ENCODE peak calls at places on chromosomes 7 and 10, in five cellular contexts. One of them, this sample, is unnamed.
A peak's percentile ranks its signal among the peaks of the same experiment; 100 is the strongest.

GRCh38 chr10:67863094-67863493 is 21.4 kb upstream of the SIRT1 start:
- DNase-seq in cardiac muscle cell: no peak
- DNase-seq in HepG2: no peak
- DNase-seq in AG10803: no peak
- DNase-seq in fibroblast of pulmonary artery: no peak
- DNase-seq in this sample: no peak

GRCh38 chr7:64999165-65000004 is 7.1 kb downstream of the ERV3-1 start:
- DNase-seq in AG10803: peak; percentile 11
- DNase-seq in HepG2: peak; percentile 98
- DNase-seq in cardiac muscle cell: no peak
- DNase-seq in fibroblast of pulmonary artery: peak; percentile 88
- DNase-seq in this sample: peak; percentile 38

GRCh38 chr10:14060320-14061070 is 270.2 kb downstream of the FRMD4A start:
- DNase-seq in cardiac muscle cell: peak; percentile 24
- DNase-seq in HepG2: no peak
- DNase-seq in fibroblast of pulmonary artery: no peak
- DNase-seq in AG10803: no peak
- DNase-seq in this sample: peak; percentile 50

GRCh38 chr7:134766779-134767566 is 12.5 kb upstream of the CALD1 start:
- DNase-seq in cardiac muscle cell: no peak
- DNase-seq in HepG2: peak; percentile 7
- DNase-seq in AG10803: peak; percentile 61
- DNase-seq in fibroblast of pulmonary artery: peak; percentile 54
- DNase-seq in this sample: no peak

GRCh38 chr7:100472854-100473499 is 6.0 kb downstream of the TSC22D4 start:
- DNase-seq in HepG2: no peak
- DNase-seq in AG10803: peak; percentile 32
- DNase-seq in fibroblast of pulmonary artery: peak; percentile 79
- DNase-seq in cardiac muscle cell: no peak
- DNase-seq in this sample: no peak

GRCh38 chr7:605661-606450 is 86.2 kb upstream of the PDGFA start:
- DNase-seq in fibroblast of pulmonary artery: no peak
- DNase-seq in HepG2: peak; percentile 15
- DNase-seq in AG10803: no peak
- DNase-seq in cardiac muscle cell: no peak
- DNase-seq in this sample: no peak

GRCh38 chr10:10092581-10092980 is 925.1 kb upstream of the CELF2 start:
- DNase-seq in cardiac muscle cell: peak; percentile 64
- DNase-seq in HepG2: no peak
- DNase-seq in AG10803: peak; percentile 4
- DNase-seq in fibroblast of pulmonary artery: peak; percentile 53
- DNase-seq in this sample: no peak

GRCh38 chr7:132221356-132221755 is 354.9 kb downstream of the PLXNA4 start:
- DNase-seq in fibroblast of pulmonary artery: no peak
- DNase-seq in HepG2: no peak
- DNase-seq in AG10803: no peak
- DNase-seq in cardiac muscle cell: no peak
- DNase-seq in this sample: no peak

GRCh38 chr10:123573236-123574147 is 92.7 kb upstream of the GPR26 start:
- DNase-seq in AG10803: peak; percentile 9
- DNase-seq in fibroblast of pulmonary artery: peak; percentile 6
- DNase-seq in HepG2: peak; percentile 36
- DNase-seq in cardiac muscle cell: peak; percentile 63
- DNase-seq in this sample: peak; percentile 19

GRCh38 chr10:10796061-10796773 is 221.5 kb upstream of the CELF2 start:
- DNase-seq in HepG2: no peak
- DNase-seq in cardiac muscle cell: no peak
- DNase-seq in fibroblast of pulmonary artery: peak; percentile 73
- DNase-seq in AG10803: peak; percentile 26
- DNase-seq in this sample: no peak

GRCh38 chr7:27677912-27678612 is 15.4 kb upstream of the HIBADH start:
- DNase-seq in fibroblast of pulmonary artery: peak; percentile 92
- DNase-seq in AG10803: peak; percentile 96
- DNase-seq in HepG2: peak; percentile 83
- DNase-seq in cardiac muscle cell: no peak
- DNase-seq in this sample: no peak

GRCh38 chr10:63068246-63068645 is 64.9 kb upstream of the NRBF2 start:
- DNase-seq in fibroblast of pulmonary artery: peak; percentile 69
- DNase-seq in AG10803: peak; percentile 16
- DNase-seq in cardiac muscle cell: no peak
- DNase-seq in HepG2: no peak
- DNase-seq in this sample: no peak

GRCh38 chr7:727104-727805 is at the start of gene PRKAR1B:
- DNase-seq in fibroblast of pulmonary artery: no peak
- DNase-seq in cardiac muscle cell: no peak
- DNase-seq in HepG2: no peak
- DNase-seq in AG10803: no peak
- DNase-seq in this sample: no peak

GRCh38 chr10:132848951-132849545 is 63.1 kb upstream of the NKX6-2 start:
- DNase-seq in HepG2: no peak
- DNase-seq in fibroblast of pulmonary artery: no peak
- DNase-seq in cardiac muscle cell: no peak
- DNase-seq in AG10803: no peak
- DNase-seq in this sample: no peak

GRCh38 chr10:72490951-72491350 is 134.9 kb downstream of the MICU1 start:
- DNase-seq in cardiac muscle cell: no peak
- DNase-seq in HepG2: no peak
- DNase-seq in fibroblast of pulmonary artery: peak; percentile 35
- DNase-seq in AG10803: peak; percentile 47
- DNase-seq in this sample: no peak

GRCh38 chr10:31836569-31837406 is 91.8 kb downstream of the ARHGAP12 start:
- DNase-seq in cardiac muscle cell: peak; percentile 45
- DNase-seq in HepG2: peak; percentile 36
- DNase-seq in AG10803: peak; percentile 40
- DNase-seq in fibroblast of pulmonary artery: peak; percentile 68
- DNase-seq in this sample: no peak

GRCh38 chr7:34059551-34059840 is 154.2 kb downstream of the BMPER start:
- DNase-seq in HepG2: no peak
- DNase-seq in fibroblast of pulmonary artery: no peak
- DNase-seq in cardiac muscle cell: no peak
- DNase-seq in AG10803: no peak
- DNase-seq in this sample: no peak

GRCh38 chr10:110414563-110415309 is 83.0 kb upstream of the DUSP5 start:
- DNase-seq in fibroblast of pulmonary artery: peak; percentile 77
- DNase-seq in HepG2: peak; percentile 35
- DNase-seq in AG10803: peak; percentile 45
- DNase-seq in cardiac muscle cell: no peak
- DNase-seq in this sample: no peak

GRCh38 chr7:146635200-146636032 is 518.8 kb downstream of the CNTNAP2 start:
- DNase-seq in AG10803: no peak
- DNase-seq in HepG2: no peak
- DNase-seq in cardiac muscle cell: peak; percentile 14
- DNase-seq in fibroblast of pulmonary artery: no peak
- DNase-seq in this sample: no peak

GRCh38 chr10:15223174-15223573 is 54.7 kb upstream of the NMT2 start:
- DNase-seq in HepG2: no peak
- DNase-seq in AG10803: peak; percentile 61
- DNase-seq in fibroblast of pulmonary artery: peak; percentile 85
- DNase-seq in cardiac muscle cell: no peak
- DNase-seq in this sample: no peak

GRCh38 chr7:51019231-51019844 is 236.6 kb upstream of the GRB10 start:
- DNase-seq in fibroblast of pulmonary artery: peak; percentile 67
- DNase-seq in HepG2: no peak
- DNase-seq in AG10803: peak; percentile 71
- DNase-seq in cardiac muscle cell: no peak
- DNase-seq in this sample: no peak

GRCh38 chr10:79938728-79939380 is 10.1 kb downstream of the SFTPD start:
- DNase-seq in fibroblast of pulmonary artery: no peak
- DNase-seq in AG10803: no peak
- DNase-seq in cardiac muscle cell: peak; percentile 7
- DNase-seq in HepG2: no peak
- DNase-seq in this sample: no peak

GRCh38 chr10:80270887-80271286 is 18.6 kb downstream of the MAT1A start:
- DNase-seq in AG10803: no peak
- DNase-seq in fibroblast of pulmonary artery: no peak
- DNase-seq in cardiac muscle cell: no peak
- DNase-seq in HepG2: no peak
- DNase-seq in this sample: no peak

GRCh38 chr10:51879238-51879637 is 179.8 kb upstream of the CSTF2T start:
- DNase-seq in fibroblast of pulmonary artery: peak; percentile 98
- DNase-seq in AG10803: peak; percentile 100
- DNase-seq in cardiac muscle cell: no peak
- DNase-seq in HepG2: no peak
- DNase-seq in this sample: no peak

GRCh38 chr10:32577448-32577847 is 131.5 kb downstream of the CCDC7 start:
- DNase-seq in AG10803: peak; percentile 6
- DNase-seq in cardiac muscle cell: no peak
- DNase-seq in fibroblast of pulmonary artery: no peak
- DNase-seq in HepG2: no peak
- DNase-seq in this sample: no peak

GRCh38 chr7:141460781-141461715 is 90.2 kb upstream of the AGK start:
- DNase-seq in cardiac muscle cell: no peak
- DNase-seq in fibroblast of pulmonary artery: no peak
- DNase-seq in HepG2: no peak
- DNase-seq in AG10803: no peak
- DNase-seq in this sample: no peak

GRCh38 chr7:101882595-101883564 is 65.5 kb downstream of the CUX1 start:
- DNase-seq in fibroblast of pulmonary artery: peak; percentile 100
- DNase-seq in HepG2: peak; percentile 99
- DNase-seq in cardiac muscle cell: peak; percentile 57
- DNase-seq in AG10803: peak; percentile 100
- DNase-seq in this sample: peak; percentile 99

GRCh38 chr7:25739096-25739495 is 412.9 kb upstream of the NFE2L3 start:
- DNase-seq in AG10803: no peak
- DNase-seq in fibroblast of pulmonary artery: no peak
- DNase-seq in HepG2: no peak
- DNase-seq in cardiac muscle cell: no peak
- DNase-seq in this sample: no peak

GRCh38 chr7:70417061-70417655 is 714.8 kb upstream of the GALNT17 start:
- DNase-seq in fibroblast of pulmonary artery: no peak
- DNase-seq in cardiac muscle cell: no peak
- DNase-seq in HepG2: no peak
- DNase-seq in AG10803: no peak
- DNase-seq in this sample: no peak

GRCh38 chr10:20811131-20811530 is 86.0 kb downstream of the NEBL start:
- DNase-seq in AG10803: no peak
- DNase-seq in fibroblast of pulmonary artery: no peak
- DNase-seq in cardiac muscle cell: no peak
- DNase-seq in HepG2: no peak
- DNase-seq in this sample: no peak

GRCh38 chr7:81244213-81244612 is 325.4 kb upstream of the SEMA3C start:
- DNase-seq in cardiac muscle cell: no peak
- DNase-seq in fibroblast of pulmonary artery: peak; percentile 65
- DNase-seq in AG10803: peak; percentile 13
- DNase-seq in HepG2: no peak
- DNase-seq in this sample: peak; percentile 35

GRCh38 chr7:108210796-108211195 is 80.6 kb upstream of the LAMB4 start:
- DNase-seq in fibroblast of pulmonary artery: no peak
- DNase-seq in cardiac muscle cell: no peak
- DNase-seq in AG10803: no peak
- DNase-seq in HepG2: no peak
- DNase-seq in this sample: no peak

GRCh38 chr10:8489823-8490222 is 435.3 kb downstream of the GATA3 start:
- DNase-seq in fibroblast of pulmonary artery: no peak
- DNase-seq in cardiac muscle cell: no peak
- DNase-seq in AG10803: no peak
- DNase-seq in HepG2: no peak
- DNase-seq in this sample: no peak

GRCh38 chr10:46062735-46063428 is 16.8 kb upstream of the MSMB start:
- DNase-seq in AG10803: no peak
- DNase-seq in cardiac muscle cell: no peak
- DNase-seq in fibroblast of pulmonary artery: no peak
- DNase-seq in HepG2: no peak
- DNase-seq in this sample: no peak

GRCh38 chr7:25028370-25028971 is 48.5 kb upstream of the OSBPL3 start:
- DNase-seq in HepG2: peak; percentile 76
- DNase-seq in AG10803: peak; percentile 92
- DNase-seq in cardiac muscle cell: no peak
- DNase-seq in fibroblast of pulmonary artery: peak; percentile 89
- DNase-seq in this sample: no peak

GRCh38 chr10:43265799-43266721 is 805 bp downstream of the RASGEF1A start:
- DNase-seq in fibroblast of pulmonary artery: no peak
- DNase-seq in cardiac muscle cell: peak; percentile 50
- DNase-seq in AG10803: no peak
- DNase-seq in HepG2: peak; percentile 36
- DNase-seq in this sample: no peak

GRCh38 chr10:102310356-102311024 is 65.2 kb downstream of the GBF1 start:
- DNase-seq in cardiac muscle cell: no peak
- DNase-seq in HepG2: peak; percentile 76
- DNase-seq in AG10803: peak; percentile 66
- DNase-seq in fibroblast of pulmonary artery: peak; percentile 63
- DNase-seq in this sample: no peak
- H3K4me3 ChIP-seq in cardiac muscle cell: no peak overlapping the region
- H3K4me3 ChIP-seq in HepG2: no peak overlapping the region
- H3K4me3 ChIP-seq in AG10803: no peak overlapping the region
- H3K4me3 ChIP-seq in fibroblast of pulmonary artery: no peak overlapping the region
- H3K4me3 ChIP-seq in this sample: no peak overlapping the region

GRCh38 chr10:12412671-12413368 is 63.5 kb downstream of the CAMK1D start:
- DNase-seq in fibroblast of pulmonary artery: no peak
- DNase-seq in HepG2: no peak
- DNase-seq in AG10803: no peak
- DNase-seq in cardiac muscle cell: no peak
- DNase-seq in this sample: no peak
- TF ChIP-seq CTCF in fibroblast of pulmonary artery: no peak
- TF ChIP-seq CTCF in HepG2: no peak
- TF ChIP-seq CTCF in AG10803: no peak
- TF ChIP-seq CTCF in cardiac muscle cell: no peak
- TF ChIP-seq CTCF in this sample: no peak

GRCh38 chr7:105878746-105879605 is 2.6 kb upstream of the ATXN7L1 start:
- DNase-seq in cardiac muscle cell: no peak
- DNase-seq in fibroblast of pulmonary artery: no peak
- DNase-seq in AG10803: no peak
- DNase-seq in HepG2: no peak
- DNase-seq in this sample: no peak
- H3K4me3 ChIP-seq in cardiac muscle cell: no peak overlapping the region
- H3K4me3 ChIP-seq in fibroblast of pulmonary artery: no peak overlapping the region
- H3K4me3 ChIP-seq in AG10803: no peak overlapping the region
- H3K4me3 ChIP-seq in HepG2: peak overlapping the region; percentile 8
- H3K4me3 ChIP-seq in this sample: no peak overlapping the region

GRCh38 chr10:100728928-100729876 is 16.2 kb upstream of the PAX2 start:
- DNase-seq in HepG2: peak; percentile 50
- DNase-seq in cardiac muscle cell: peak; percentile 69
- DNase-seq in AG10803: peak; percentile 9
- DNase-seq in fibroblast of pulmonary artery: peak; percentile 25
- DNase-seq in this sample: peak; percentile 47
- TF ChIP-seq CTCF in HepG2: peak; percentile 57
- TF ChIP-seq CTCF in cardiac muscle cell: peak; percentile 47
- TF ChIP-seq CTCF in AG10803: peak; percentile 41
- TF ChIP-seq CTCF in fibroblast of pulmonary artery: peak; percentile 31
- TF ChIP-seq CTCF in this sample: peak; percentile 57